ENCODE peak calls at places on chromosomes 4 and X, in eight cellular contexts. Q is mammary epithelial cell; T is T-cell; X is pancreas; U is psoas muscle; A is ELR; K is activated naive CD8-positive, alpha-beta T cell treated with anti-CD3 and anti-CD28 coated beads for 36 hours; Y is EL. I is an unnamed sample.

GRCh38 chr4:76802546-76803021 is 95.4 kb downstream of the SOWAHB start:
- DNase-seq in Q (no peak), T (no peak), X (no peak), U (no peak), A (no peak), K (no peak), Y (no peak), I (peak; percentile 79)

GRCh38 chrX:39633293-39633692 is 464.5 kb downstream of the BCOR start:
- DNase-seq in Q (peak; percentile 49), T (no peak), X (no peak), U (no peak), A (peak; percentile 20), K (no peak), Y (peak; percentile 52), I (no peak)

GRCh38 chr4:70747874-70748273 is 26.1 kb downstream of the RUFY3 start:
- DNase-seq in Q (no peak), T (no peak), X (no peak), U (no peak), A (peak; percentile 28), K (no peak), Y (peak; percentile 41), I (no peak)

GRCh38 chr4:212438-213174 is 88.3 kb downstream of the ZNF718 start:
- DNase-seq in Q (peak; percentile 77), T (no peak), X (peak; percentile 82), U (peak; percentile 66), A (peak; percentile 86), K (peak; percentile 8), Y (peak; percentile 87), I (no peak)

GRCh38 chr4:121514443-121514842 is 133.6 kb upstream of the QRFPR start:
- DNase-seq in Q (no peak), T (no peak), X (no peak), U (no peak), A (no peak), K (no peak), Y (no peak), I (no peak)

GRCh38 chrX:18410038-18410437 is 15.4 kb upstream of the CDKL5 start:
- DNase-seq in Q (no peak), T (no peak), X (no peak), U (no peak), A (peak; percentile 54), K (no peak), Y (peak; percentile 10), I (no peak)

GRCh38 chr4:25856756-25857155 is 6.0 kb downstream of the SEL1L3 start:
- DNase-seq in Q (no peak), T (no peak), X (no peak), U (no peak), A (no peak), K (no peak), Y (no peak), I (no peak)

GRCh38 chr4:22485751-22486150 is 30.1 kb downstream of the ADGRA3 start:
- DNase-seq in Q (peak; percentile 46), T (no peak), X (no peak), U (no peak), A (peak; percentile 40), K (no peak), Y (peak; percentile 34), I (no peak)

GRCh38 chrX:27008486-27008885 is 454.7 kb downstream of the PPP4R3C start:
- DNase-seq in Q (no peak), T (no peak), X (no peak), U (no peak), A (no peak), K (no peak), Y (no peak), I (no peak)

GRCh38 chrX:41133551-41133950 is 48.3 kb downstream of the USP9X start:
- DNase-seq in Q (no peak), T (no peak), X (no peak), U (no peak), A (no peak), K (no peak), Y (no peak), I (no peak)

GRCh38 chr4:11471613-11472012 is 42.9 kb upstream of the HS3ST1 start:
- DNase-seq in Q (no peak), T (peak; percentile 59), X (no peak), U (no peak), A (no peak), K (peak; percentile 45), Y (no peak), I (no peak)